ENCODE peak calls at places on chromosomes 6 and 20, in four cellular contexts. S is heart left ventricle, R is endothelial cell of umbilical vein, M is A673. L is an unnamed sample.

GRCh38 chr6:149990672-149991402 is 27.1 kb downstream of the ULBP1 start:
- DNase-seq in S (no peak), R (no peak), M (peak; percentile 34), L (peak; percentile 37)

GRCh38 chr6:121055572-121056163 is 278.6 kb downstream of the TBC1D32 start:
- DNase-seq in S (no peak), R (peak; percentile 58), M (peak; percentile 69), L (peak; percentile 67)

GRCh38 chr6:3227363-3228045 is at the start of gene TUBB2B:
- DNase-seq in S (no peak), R (peak; percentile 18), M (peak; percentile 92), L (no peak)

GRCh38 chr20:57250607-57251343 is 15.7 kb downstream of the BMP7 start:
- DNase-seq in S (no peak), R (no peak), M (peak; percentile 59), L (no peak)

GRCh38 chr20:47493175-47493953 is 8.3 kb upstream of the NCOA3 start:
- DNase-seq in S (peak; percentile 87), R (peak; percentile 49), M (peak; percentile 87), L (peak; percentile 94)

GRCh38 chr6:2448826-2449571 is 203.6 kb upstream of the GMDS start:
- DNase-seq in S (no peak), R (peak; percentile 86), M (peak; percentile 67), L (peak; percentile 72)

GRCh38 chr6:36954262-36954931 is at the start of gene PI16:
- DNase-seq in S (no peak), R (no peak), M (no peak), L (no peak)

GRCh38 chr20:36827541-36828279 is 48.2 kb upstream of the TLDC2 start:
- DNase-seq in S (peak; percentile 73), R (no peak), M (no peak), L (no peak)

GRCh38 chr6:35096129-35096852 is 44.8 kb downstream of the TCP11 start:
- DNase-seq in S (no peak), R (peak; percentile 84), M (peak; percentile 39), L (no peak)

GRCh38 chr6:19380287-19380686 is 456.9 kb upstream of the ID4 start:
- DNase-seq in S (no peak), R (no peak), M (no peak), L (peak; percentile 22)

GRCh38 chr6:128039542-128039941 is 138.7 kb upstream of the THEMIS start:
- DNase-seq in S (no peak), R (no peak), M (no peak), L (no peak)

GRCh38 chr6:89564752-89565427 is 73.7 kb downstream of the LYRM2 start:
- DNase-seq in S (no peak), R (no peak), M (no peak), L (peak; percentile 7)

GRCh38 chr6:106258726-106259125 is 66.8 kb downstream of the ATG5 start:
- DNase-seq in S (no peak), R (no peak), M (no peak), L (no peak)

GRCh38 chr20:18524646-18525045 is 16.9 kb downstream of the SEC23B start:
- DNase-seq in S (no peak), R (no peak), M (no peak), L (peak; percentile 9)

GRCh38 chr6:162385980-162386379 is 341.6 kb downstream of the PRKN start:
- DNase-seq in S (no peak), R (no peak), M (no peak), L (peak; percentile 2)

GRCh38 chr6:105633814-105634213 is 230.9 kb upstream of the PREP start:
- DNase-seq in S (no peak), R (no peak), M (no peak), L (no peak)

GRCh38 chr6:151422981-151423380 is 28.9 kb downstream of the RMND1 start:
- DNase-seq in S (no peak), R (no peak), M (no peak), L (no peak)

GRCh38 chr6:52416629-52417151 is 3.5 kb upstream of the EFHC1 start:
- DNase-seq in S (no peak), R (peak; percentile 79), M (peak; percentile 80), L (peak; percentile 70)

GRCh38 chr20:37282558-37282957 is 6.9 kb upstream of the MANBAL start:
- DNase-seq in S (no peak), R (no peak), M (peak; percentile 16), L (peak; percentile 80)

GRCh38 chr6:112049051-112049799 is 4.7 kb upstream of the CCN6 start:
- DNase-seq in S (no peak), R (no peak), M (no peak), L (no peak)

GRCh38 chr6:170203212-170203611 is 87.7 kb downstream of the DLL1 start:
- DNase-seq in S (no peak), R (no peak), M (no peak), L (no peak)

GRCh38 chr6:63214816-63215215 is 3.5 kb downstream of the FKBP1C start:
- DNase-seq in S (no peak), R (no peak), M (no peak), L (no peak)

DNA sequence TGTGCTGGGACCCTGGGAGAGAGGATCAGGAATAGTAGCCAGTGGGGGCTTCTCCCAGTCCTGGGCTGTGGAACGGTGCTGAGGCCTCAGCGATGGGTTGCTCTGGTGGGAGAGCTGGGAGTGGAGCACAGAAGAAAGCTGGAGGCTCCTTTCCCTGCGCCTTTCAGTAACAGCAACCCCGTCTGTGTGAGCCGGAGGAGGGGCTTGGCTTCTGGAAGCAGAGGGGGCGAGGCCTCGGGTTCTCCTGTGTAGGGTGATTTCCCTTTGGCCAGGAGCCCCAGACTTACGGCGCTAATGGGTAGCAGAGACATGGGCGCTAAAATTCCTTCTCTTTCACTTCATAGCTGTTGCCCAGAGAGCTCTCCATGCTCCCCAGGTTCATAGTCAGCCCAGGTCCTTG is 55.0 kb downstream of the DAAM2 start:
- DNase-seq in S (no peak), R (no peak), M (no peak), L (no peak)
- H3K27ac ChIP-seq in S (peak overlapping the region; percentile 45), R (no peak overlapping the region), M (no peak overlapping the region), L (no peak overlapping the region)

GRCh38 chr20:55668659-55669058 is 336.7 kb downstream of the CBLN4 start:
- DNase-seq in S (no peak), R (no peak), M (no peak), L (no peak)

GRCh38 chr20:55667024-55667423 is 338.3 kb downstream of the CBLN4 start:
- DNase-seq in S (no peak), R (no peak), M (no peak), L (no peak)

GRCh38 chr20:55667955-55668354 is 337.4 kb downstream of the CBLN4 start:
- DNase-seq in S (no peak), R (no peak), M (no peak), L (no peak)
- TF ChIP-seq CTCF in S (no peak), R (no peak), M (no peak), L (no peak)

GRCh38 chr6:168852336-168852884 is 401.2 kb downstream of the THBS2 start:
- DNase-seq in S (no peak), R (no peak), M (no peak), L (no peak)

GRCh38 chr6:168849459-168849858 is 404.2 kb downstream of the THBS2 start:
- DNase-seq in S (no peak), R (no peak), M (no peak), L (no peak)

GRCh38 chr6:168848797-168849196 is 404.8 kb downstream of the THBS2 start:
- DNase-seq in S (no peak), R (no peak), M (no peak), L (no peak)

GRCh38 chr6:168851460-168852103 is 402.1 kb downstream of the THBS2 start:
- DNase-seq in S (no peak), R (no peak), M (no peak), L (no peak)
- H3K4me3 ChIP-seq in S (peak overlapping the region; percentile 7), R (no peak overlapping the region), M (no peak overlapping the region), L (no peak overlapping the region)

GRCh38 chr6:16930432-16930831 is 169.2 kb upstream of the ATXN1 start:
- DNase-seq in S (no peak), R (no peak), M (no peak), L (no peak)
- H3K27ac ChIP-seq in S (no peak overlapping the region), R (no peak overlapping the region), M (peak overlapping the region; percentile 69), L (no peak overlapping the region)

DNA sequence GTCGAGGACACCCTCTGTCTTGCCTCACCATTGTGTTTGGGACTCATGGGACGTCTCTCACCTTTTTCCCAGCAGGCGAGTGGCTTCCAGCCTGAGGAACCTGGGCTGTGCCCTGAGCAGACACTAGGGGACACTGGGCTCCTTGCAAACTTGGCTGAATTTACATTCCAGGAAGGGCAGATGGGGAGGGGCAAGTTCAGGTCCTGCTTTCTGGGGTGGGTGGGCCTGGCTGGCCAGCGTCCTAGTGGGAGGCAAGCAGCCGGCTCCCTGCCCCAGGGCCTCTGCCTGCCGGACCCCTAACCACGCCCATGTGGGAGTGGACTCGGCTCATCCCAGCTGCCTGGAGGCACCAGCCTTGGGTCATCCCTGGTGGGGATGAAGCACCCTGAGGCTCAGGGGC is 48.2 kb upstream of the MLN start:
- DNase-seq in S (no peak), R (no peak), M (peak; percentile 33), L (peak; percentile 34)
- TF ChIP-seq CTCF in S (peak; percentile 32), R (no peak), M (peak; percentile 45), L (peak; percentile 46)

DNA sequence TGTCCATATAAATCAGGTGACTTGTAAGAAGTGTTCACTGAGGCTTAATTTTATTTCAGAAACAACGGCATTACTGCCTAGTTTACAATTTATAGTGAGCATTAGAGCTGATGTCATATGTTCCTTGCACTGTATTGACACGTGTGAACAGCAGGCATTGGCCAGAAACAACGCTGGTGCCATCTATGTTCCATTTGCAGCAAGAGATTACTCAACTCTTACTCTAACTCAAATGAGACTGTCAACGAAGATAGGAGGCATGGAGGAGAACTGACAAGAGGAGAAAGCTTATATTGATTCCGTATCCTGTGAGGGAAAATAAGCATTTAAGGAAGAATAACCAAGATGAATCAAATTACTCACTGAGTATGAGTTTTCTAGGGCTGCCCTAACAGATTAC is 48.4 kb downstream of the MTFR2 start:
- DNase-seq in S (no peak), R (peak; percentile 35), M (peak; percentile 14), L (no peak)
- H3K4me3 ChIP-seq in S (no peak overlapping the region), R (no peak overlapping the region), M (no peak overlapping the region), L (no peak overlapping the region)

GRCh38 chr20:1328680-1329330 is at the start of gene SDCBP2:
- DNase-seq in S (no peak), R (no peak), M (no peak), L (no peak)
- H3K27ac ChIP-seq in S (peak within 1 kb of the TSS; percentile 100), R (peak within 1 kb of the TSS; percentile 40), M (no peak within 1 kb of the TSS), L (no peak within 1 kb of the TSS)

GRCh38 chr20:58463231-58463630 is 52.0 kb downstream of the APCDD1L start:
- DNase-seq in S (no peak), R (no peak), M (peak; percentile 34), L (no peak)

GRCh38 chr20:58464838-58465237 is 50.4 kb downstream of the APCDD1L start:
- DNase-seq in S (no peak), R (no peak), M (no peak), L (no peak)

GRCh38 chr20:58459058-58459743 is 56.0 kb downstream of the APCDD1L start:
- DNase-seq in S (no peak), R (no peak), M (peak; percentile 55), L (no peak)

GRCh38 chr20:58461104-58461503 is 54.1 kb downstream of the APCDD1L start:
- DNase-seq in S (no peak), R (no peak), M (no peak), L (no peak)

DNA sequence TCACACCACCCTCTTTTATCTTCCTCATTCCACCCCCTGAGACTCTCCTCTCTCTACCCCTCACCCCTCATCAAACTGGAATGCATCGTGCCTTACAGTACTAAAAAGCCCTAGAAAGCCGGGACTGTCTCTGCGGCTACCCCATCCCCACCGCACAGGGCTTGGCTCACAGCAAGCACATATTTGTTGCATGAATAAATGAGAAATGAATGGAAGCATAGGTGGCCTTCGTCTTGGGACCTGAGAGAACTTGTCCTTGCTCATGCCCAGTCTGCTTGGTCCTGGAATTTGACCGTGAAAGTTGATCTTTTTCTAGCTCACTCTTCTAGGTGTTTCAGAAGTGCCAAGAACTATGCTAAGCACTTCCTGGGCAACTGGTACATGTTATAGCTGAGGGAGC is 53.3 kb downstream of the APCDD1L start:
- DNase-seq in S (no peak), R (no peak), M (no peak), L (no peak)
- TF ChIP-seq CTCF in S (no peak), R (no peak), M (no peak), L (no peak)

L was measured in cardiac muscle cell.